ENCODE peak calls at places on chromosomes 2 and 18, in ten cellular contexts. O, U, V, W, E, M, G, R, D and K are unnamed samples.

GRCh38 chr2:143955416-143956075 is 564.4 kb downstream of the ZEB2 start:
- DNase-seq in W (peak; percentile 77), M (no peak), D (no peak), V (no peak), O (no peak), R (no peak), G (no peak), E (no peak), U (peak; percentile 8), K (peak; percentile 82)

GRCh38 chr2:74005786-74006185 is 21.1 kb downstream of the TET3 start:
- DNase-seq in W (peak; percentile 47), G (no peak), U (no peak), M (no peak), E (no peak), D (no peak), V (no peak), O (no peak), R (no peak), K (no peak)

GRCh38 chr2:29293830-29294438 is 178.7 kb downstream of the CLIP4 start:
- DNase-seq in O (peak; percentile 9), U (peak; percentile 80), G (no peak), V (no peak), E (no peak), W (peak; percentile 46), D (peak; percentile 90), M (peak; percentile 39), R (peak; percentile 39), K (peak; percentile 30)

GRCh38 chr2:157696036-157696435 is 67.4 kb upstream of the ACVR1C start:
- DNase-seq in V (no peak), M (no peak), R (no peak), E (no peak), U (no peak), D (no peak), O (no peak), W (peak; percentile 71), G (no peak), K (peak; percentile 26)

GRCh38 chr2:221831051-221831450 is 258.9 kb upstream of the EPHA4 start:
- DNase-seq in D (no peak), U (no peak), G (no peak), W (no peak), O (no peak), E (no peak), M (no peak), R (no peak), V (no peak), K (no peak)

GRCh38 chr2:178173657-178174056 is 20.7 kb upstream of the OSBPL6 start:
- DNase-seq in M (no peak), R (no peak), D (no peak), V (no peak), W (no peak), O (no peak), U (no peak), G (no peak), E (no peak), K (no peak)

GRCh38 chr2:8616084-8616419 is 65.8 kb upstream of the ID2 start:
- DNase-seq in E (no peak), G (no peak), R (no peak), O (no peak), U (no peak), M (no peak), D (no peak), V (no peak), W (no peak), K (no peak)

GRCh38 chr2:169978402-169979017 is 151.3 kb downstream of the UBR3 start:
- DNase-seq in V (no peak), U (no peak), O (no peak), R (no peak), G (no peak), E (no peak), W (no peak), M (no peak), D (no peak), K (no peak)

GRCh38 chr2:235162544-235163197 is 210.9 kb downstream of the SH3BP4 start:
- DNase-seq in U (no peak), O (peak; percentile 35), W (peak; percentile 37), V (no peak), D (no peak), M (no peak), R (no peak), E (no peak), G (no peak), K (peak; percentile 34)

GRCh38 chr18:13641551-13642439 is 84.6 kb downstream of the FAM210A start:
- DNase-seq in G (no peak), R (no peak), U (peak; percentile 22), O (no peak), M (no peak), V (no peak), W (no peak), D (peak; percentile 88), E (no peak), K (peak; percentile 16)

GRCh38 chr18:48022531-48023330 is 92.3 kb upstream of the SMAD2 start:
- DNase-seq in U (peak; percentile 34), O (peak; percentile 19), D (peak; percentile 91), V (peak; percentile 18), G (peak; percentile 63), E (peak; percentile 25), W (peak; percentile 76), M (peak; percentile 66), R (peak; percentile 20), K (peak; percentile 65)